ENCODE peak calls at places on chromosomes 3 and 15, in four cellular contexts. V, P, Y and X are unnamed samples.

GRCh38 chr3:53478921-53479664 is 15.3 kb upstream of the CACNA1D start:
- DNase-seq in V (no peak), P (no peak), Y (no peak), X (no peak)

GRCh38 chr3:57689367-57690053 is 3.4 kb downstream of the DENND6A start:
- DNase-seq in V (no peak), P (no peak), Y (no peak), X (no peak)

GRCh38 chr3:107366766-107367165 is 10.5 kb upstream of the CCDC54 start:
- DNase-seq in V (no peak), P (no peak), Y (peak), X (no peak)

GRCh38 chr3:179410317-179410716 is 41.0 kb downstream of the GNB4 start:
- DNase-seq in V (no peak), P (no peak), Y (peak), X (no peak)

GRCh38 chr3:127067116-127067910 is 84.4 kb downstream of the PLXNA1 start:
- DNase-seq in V (no peak), P (no peak), Y (no peak), X (no peak)

GRCh38 chr15:65951007-65951406 is 81.7 kb downstream of the RAB11A start:
- DNase-seq in V (no peak), P (no peak), Y (no peak), X (no peak)

GRCh38 chr3:52769786-52770445 is 824 bp downstream of the NEK4 start:
- DNase-seq in V (no peak), P (no peak), Y (no peak), X (peak)

GRCh38 chr3:197748597-197749314 is 927 bp upstream of the FYTTD1 start:
- DNase-seq in V (no peak), P (no peak), Y (peak), X (peak)

GRCh38 chr3:60365360-60365759 is 885.9 kb downstream of the FHIT start:
- DNase-seq in V (no peak), P (no peak), Y (no peak), X (peak)

GRCh38 chr3:129009266-129009665 is 8.2 kb downstream of the EFCC1 start:
- DNase-seq in V (no peak), P (no peak), Y (no peak), X (no peak)

GRCh38 chr15:53525894-53526293 is 233.6 kb downstream of the WDR72 start:
- DNase-seq in V (no peak), P (no peak), Y (no peak), X (no peak)

GRCh38 chr3:197730200-197730599 is 6.5 kb downstream of the RUBCN start:
- DNase-seq in V (no peak), P (no peak), Y (peak), X (peak)

GRCh38 chr3:185270956-185271332 is 17.1 kb upstream of the EHHADH start:
- DNase-seq in V (no peak), P (no peak), Y (no peak), X (no peak)

GRCh38 chr3:8301977-8302589 is 199.5 kb upstream of the LMCD1 start:
- DNase-seq in V (no peak), P (peak), Y (peak), X (peak)

GRCh38 chr15:45458746-45459403 is 63.7 kb downstream of the SLC30A4 start:
- DNase-seq in V (peak), P (peak), Y (peak), X (peak)

GRCh38 chr3:171614318-171614967 is 154.2 kb upstream of the TNIK start:
- DNase-seq in V (no peak), P (no peak), Y (peak), X (peak)

GRCh38 chr3:43629254-43629653 is 7.4 kb upstream of the ANO10 start:
- DNase-seq in V (no peak), P (no peak), Y (no peak), X (peak)

GRCh38 chr3:49173116-49173791 is 1.9 kb downstream of the KLHDC8B start:
- DNase-seq in V (peak), P (no peak), Y (peak), X (no peak)

GRCh38 chr3:192365571-192365970 is 361.8 kb downstream of the FGF12 start:
- DNase-seq in V (no peak), P (peak), Y (no peak), X (no peak)

GRCh38 chr3:76024640-76025039 is 239.3 kb upstream of the ZNF717 start:
- DNase-seq in V (no peak), P (no peak), Y (peak), X (peak)

GRCh38 chr3:53577486-53577885 is 83.1 kb downstream of the CACNA1D start:
- DNase-seq in V (no peak), P (no peak), Y (no peak), X (no peak)

GRCh38 chr15:59380902-59381610 is 8.4 kb upstream of the MYO1E start:
- DNase-seq in V (no peak), P (no peak), Y (no peak), X (no peak)

GRCh38 chr3:55461896-55462295 is 25.2 kb downstream of the WNT5A start:
- DNase-seq in V (no peak), P (no peak), Y (no peak), X (peak)

GRCh38 chr15:57053470-57053869 is 135.0 kb downstream of the TCF12 start:
- DNase-seq in V (no peak), P (no peak), Y (no peak), X (no peak)

GRCh38 chr15:56491110-56491722 is 26.3 kb upstream of the MNS1 start:
- DNase-seq in V (peak), P (peak), Y (peak), X (peak)

GRCh38 chr15:88613074-88613944 is 7.8 kb upstream of the AEN start:
- DNase-seq in V (no peak), P (no peak), Y (no peak), X (peak)

GRCh38 chr3:14842277-14842676 is 23.5 kb downstream of the FGD5 start:
- DNase-seq in V (no peak), P (no peak), Y (no peak), X (no peak)

GRCh38 chr3:159928071-159928491 is 60.6 kb upstream of the IL12A start:
- DNase-seq in V (no peak), P (no peak), Y (peak), X (peak)

GRCh38 chr15:31397851-31398661 is 71.4 kb downstream of the KLF13 start:
- DNase-seq in V (no peak), P (no peak), Y (peak), X (no peak)

GRCh38 chr3:29363110-29363509 is 82.2 kb downstream of the RBMS3 start:
- DNase-seq in V (no peak), P (peak), Y (no peak), X (no peak)